ENCODE peak calls at places on chromosomes 12 and 14, in ten cellular contexts. One of them, this sample, is unnamed.

GRCh38 chr14:76011959-76012802 is 26.6 kb downstream of the IFT43 start:
- DNase-seq in epithelial cell of esophagus: no peak
- DNase-seq in activated CD4-positive, alpha-beta T cell treated with anti-CD3 and anti-CD28 coated beads, Interleukin-2, amount 50 U/mL, for 24 hours: no peak
- DNase-seq in RWPE2: no peak
- DNase-seq in cardiac fibroblast: no peak
- DNase-seq in fibroblast of the conjunctiva: no peak
- DNase-seq in stimulated activated effector memory CD8-positive, alpha-beta T cell treated with anti-CD3 and anti-CD28 coated beads, Interleukin-12 subunit alpha, Interleukin-12 subunit beta, amount 100 ng/mL, for 72 hours: no peak
- DNase-seq in upper lobe of right lung: no peak
- DNase-seq in activated T-cell treated with anti-CD3 and anti-CD28 coated beads, Interleukin-2, amount 50 U/mL, for 1 hour: no peak
- DNase-seq in caudate nucleus: no peak
- DNase-seq in this sample: no peak

GRCh38 chr12:58176296-58176869 is 235.0 kb downstream of the ATP23 start:
- DNase-seq in activated T-cell treated with anti-CD3 and anti-CD28 coated beads, Interleukin-2, amount 50 U/mL, for 1 hour: no peak
- DNase-seq in upper lobe of right lung: no peak
- DNase-seq in fibroblast of the conjunctiva: peak
- DNase-seq in activated CD4-positive, alpha-beta T cell treated with anti-CD3 and anti-CD28 coated beads, Interleukin-2, amount 50 U/mL, for 24 hours: no peak
- DNase-seq in stimulated activated effector memory CD8-positive, alpha-beta T cell treated with anti-CD3 and anti-CD28 coated beads, Interleukin-12 subunit alpha, Interleukin-12 subunit beta, amount 100 ng/mL, for 72 hours: no peak
- DNase-seq in caudate nucleus: no peak
- DNase-seq in cardiac fibroblast: peak
- DNase-seq in epithelial cell of esophagus: peak
- DNase-seq in RWPE2: no peak
- DNase-seq in this sample: no peak

GRCh38 chr12:66272650-66273049 is 29.6 kb upstream of the HELB start:
- DNase-seq in fibroblast of the conjunctiva: no peak
- DNase-seq in epithelial cell of esophagus: no peak
- DNase-seq in cardiac fibroblast: no peak
- DNase-seq in upper lobe of right lung: no peak
- DNase-seq in stimulated activated effector memory CD8-positive, alpha-beta T cell treated with anti-CD3 and anti-CD28 coated beads, Interleukin-12 subunit alpha, Interleukin-12 subunit beta, amount 100 ng/mL, for 72 hours: no peak
- DNase-seq in activated CD4-positive, alpha-beta T cell treated with anti-CD3 and anti-CD28 coated beads, Interleukin-2, amount 50 U/mL, for 24 hours: no peak
- DNase-seq in activated T-cell treated with anti-CD3 and anti-CD28 coated beads, Interleukin-2, amount 50 U/mL, for 1 hour: no peak
- DNase-seq in RWPE2: no peak
- DNase-seq in caudate nucleus: no peak
- DNase-seq in this sample: no peak

GRCh38 chr12:106753526-106753925 is 21.0 kb upstream of the RIC8B start:
- DNase-seq in caudate nucleus: no peak
- DNase-seq in activated T-cell treated with anti-CD3 and anti-CD28 coated beads, Interleukin-2, amount 50 U/mL, for 1 hour: peak
- DNase-seq in cardiac fibroblast: no peak
- DNase-seq in activated CD4-positive, alpha-beta T cell treated with anti-CD3 and anti-CD28 coated beads, Interleukin-2, amount 50 U/mL, for 24 hours: peak
- DNase-seq in fibroblast of the conjunctiva: no peak
- DNase-seq in epithelial cell of esophagus: peak
- DNase-seq in stimulated activated effector memory CD8-positive, alpha-beta T cell treated with anti-CD3 and anti-CD28 coated beads, Interleukin-12 subunit alpha, Interleukin-12 subunit beta, amount 100 ng/mL, for 72 hours: peak
- DNase-seq in RWPE2: no peak
- DNase-seq in upper lobe of right lung: no peak
- DNase-seq in this sample: no peak

GRCh38 chr12:129776977-129777667 is 126.7 kb downstream of the TMEM132D start:
- DNase-seq in activated T-cell treated with anti-CD3 and anti-CD28 coated beads, Interleukin-2, amount 50 U/mL, for 1 hour: no peak
- DNase-seq in activated CD4-positive, alpha-beta T cell treated with anti-CD3 and anti-CD28 coated beads, Interleukin-2, amount 50 U/mL, for 24 hours: no peak
- DNase-seq in upper lobe of right lung: no peak
- DNase-seq in epithelial cell of esophagus: no peak
- DNase-seq in RWPE2: no peak
- DNase-seq in fibroblast of the conjunctiva: no peak
- DNase-seq in caudate nucleus: no peak
- DNase-seq in stimulated activated effector memory CD8-positive, alpha-beta T cell treated with anti-CD3 and anti-CD28 coated beads, Interleukin-12 subunit alpha, Interleukin-12 subunit beta, amount 100 ng/mL, for 72 hours: no peak
- DNase-seq in cardiac fibroblast: no peak
- DNase-seq in this sample: no peak

GRCh38 chr14:74062809-74063150 is 21.5 kb downstream of the ALDH6A1 start:
- DNase-seq in cardiac fibroblast: no peak
- DNase-seq in RWPE2: no peak
- DNase-seq in activated CD4-positive, alpha-beta T cell treated with anti-CD3 and anti-CD28 coated beads, Interleukin-2, amount 50 U/mL, for 24 hours: no peak
- DNase-seq in stimulated activated effector memory CD8-positive, alpha-beta T cell treated with anti-CD3 and anti-CD28 coated beads, Interleukin-12 subunit alpha, Interleukin-12 subunit beta, amount 100 ng/mL, for 72 hours: no peak
- DNase-seq in epithelial cell of esophagus: peak
- DNase-seq in caudate nucleus: no peak
- DNase-seq in fibroblast of the conjunctiva: no peak
- DNase-seq in upper lobe of right lung: no peak
- DNase-seq in activated T-cell treated with anti-CD3 and anti-CD28 coated beads, Interleukin-2, amount 50 U/mL, for 1 hour: no peak
- DNase-seq in this sample: no peak

GRCh38 chr14:101520621-101521305 is 40.5 kb upstream of the DIO3 start:
- DNase-seq in stimulated activated effector memory CD8-positive, alpha-beta T cell treated with anti-CD3 and anti-CD28 coated beads, Interleukin-12 subunit alpha, Interleukin-12 subunit beta, amount 100 ng/mL, for 72 hours: no peak
- DNase-seq in caudate nucleus: no peak
- DNase-seq in RWPE2: no peak
- DNase-seq in activated CD4-positive, alpha-beta T cell treated with anti-CD3 and anti-CD28 coated beads, Interleukin-2, amount 50 U/mL, for 24 hours: no peak
- DNase-seq in upper lobe of right lung: no peak
- DNase-seq in fibroblast of the conjunctiva: no peak
- DNase-seq in cardiac fibroblast: no peak
- DNase-seq in epithelial cell of esophagus: no peak
- DNase-seq in activated T-cell treated with anti-CD3 and anti-CD28 coated beads, Interleukin-2, amount 50 U/mL, for 1 hour: no peak
- DNase-seq in this sample: no peak

GRCh38 chr12:45966486-45966885 is 23.9 kb downstream of the SCAF11 start:
- DNase-seq in epithelial cell of esophagus: no peak
- DNase-seq in stimulated activated effector memory CD8-positive, alpha-beta T cell treated with anti-CD3 and anti-CD28 coated beads, Interleukin-12 subunit alpha, Interleukin-12 subunit beta, amount 100 ng/mL, for 72 hours: no peak
- DNase-seq in activated CD4-positive, alpha-beta T cell treated with anti-CD3 and anti-CD28 coated beads, Interleukin-2, amount 50 U/mL, for 24 hours: no peak
- DNase-seq in upper lobe of right lung: no peak
- DNase-seq in cardiac fibroblast: peak
- DNase-seq in activated T-cell treated with anti-CD3 and anti-CD28 coated beads, Interleukin-2, amount 50 U/mL, for 1 hour: no peak
- DNase-seq in RWPE2: no peak
- DNase-seq in caudate nucleus: no peak
- DNase-seq in fibroblast of the conjunctiva: peak
- DNase-seq in this sample: no peak

GRCh38 chr14:48086516-48086915 is 411.1 kb upstream of the MDGA2 start:
- DNase-seq in activated CD4-positive, alpha-beta T cell treated with anti-CD3 and anti-CD28 coated beads, Interleukin-2, amount 50 U/mL, for 24 hours: no peak
- DNase-seq in caudate nucleus: no peak
- DNase-seq in RWPE2: no peak
- DNase-seq in fibroblast of the conjunctiva: no peak
- DNase-seq in upper lobe of right lung: no peak
- DNase-seq in activated T-cell treated with anti-CD3 and anti-CD28 coated beads, Interleukin-2, amount 50 U/mL, for 1 hour: no peak
- DNase-seq in cardiac fibroblast: no peak
- DNase-seq in epithelial cell of esophagus: no peak
- DNase-seq in stimulated activated effector memory CD8-positive, alpha-beta T cell treated with anti-CD3 and anti-CD28 coated beads, Interleukin-12 subunit alpha, Interleukin-12 subunit beta, amount 100 ng/mL, for 72 hours: no peak
- DNase-seq in this sample: no peak

GRCh38 chr12:2842948-2843347 is 8.1 kb upstream of the NRIP2 start:
- DNase-seq in stimulated activated effector memory CD8-positive, alpha-beta T cell treated with anti-CD3 and anti-CD28 coated beads, Interleukin-12 subunit alpha, Interleukin-12 subunit beta, amount 100 ng/mL, for 72 hours: no peak
- DNase-seq in activated CD4-positive, alpha-beta T cell treated with anti-CD3 and anti-CD28 coated beads, Interleukin-2, amount 50 U/mL, for 24 hours: no peak
- DNase-seq in activated T-cell treated with anti-CD3 and anti-CD28 coated beads, Interleukin-2, amount 50 U/mL, for 1 hour: no peak
- DNase-seq in fibroblast of the conjunctiva: no peak
- DNase-seq in upper lobe of right lung: no peak
- DNase-seq in caudate nucleus: no peak
- DNase-seq in cardiac fibroblast: no peak
- DNase-seq in epithelial cell of esophagus: no peak
- DNase-seq in RWPE2: no peak
- DNase-seq in this sample: no peak

GRCh38 chr14:65255029-65255545 is 152.8 kb upstream of the MAX start:
- DNase-seq in fibroblast of the conjunctiva: no peak
- DNase-seq in activated CD4-positive, alpha-beta T cell treated with anti-CD3 and anti-CD28 coated beads, Interleukin-2, amount 50 U/mL, for 24 hours: no peak
- DNase-seq in upper lobe of right lung: no peak
- DNase-seq in caudate nucleus: no peak
- DNase-seq in activated T-cell treated with anti-CD3 and anti-CD28 coated beads, Interleukin-2, amount 50 U/mL, for 1 hour: no peak
- DNase-seq in RWPE2: no peak
- DNase-seq in epithelial cell of esophagus: peak
- DNase-seq in cardiac fibroblast: peak
- DNase-seq in stimulated activated effector memory CD8-positive, alpha-beta T cell treated with anti-CD3 and anti-CD28 coated beads, Interleukin-12 subunit alpha, Interleukin-12 subunit beta, amount 100 ng/mL, for 72 hours: no peak
- DNase-seq in this sample: no peak

GRCh38 chr12:8011331-8011730 is 21.2 kb upstream of the FOXJ2 start:
- DNase-seq in RWPE2: no peak
- DNase-seq in activated T-cell treated with anti-CD3 and anti-CD28 coated beads, Interleukin-2, amount 50 U/mL, for 1 hour: no peak
- DNase-seq in stimulated activated effector memory CD8-positive, alpha-beta T cell treated with anti-CD3 and anti-CD28 coated beads, Interleukin-12 subunit alpha, Interleukin-12 subunit beta, amount 100 ng/mL, for 72 hours: no peak
- DNase-seq in caudate nucleus: no peak
- DNase-seq in fibroblast of the conjunctiva: no peak
- DNase-seq in cardiac fibroblast: no peak
- DNase-seq in activated CD4-positive, alpha-beta T cell treated with anti-CD3 and anti-CD28 coated beads, Interleukin-2, amount 50 U/mL, for 24 hours: no peak
- DNase-seq in epithelial cell of esophagus: peak
- DNase-seq in upper lobe of right lung: no peak
- DNase-seq in this sample: no peak

GRCh38 chr12:49646331-49646830 is 23.0 kb downstream of the PRPF40B start:
- DNase-seq in epithelial cell of esophagus: no peak
- DNase-seq in activated CD4-positive, alpha-beta T cell treated with anti-CD3 and anti-CD28 coated beads, Interleukin-2, amount 50 U/mL, for 24 hours: no peak
- DNase-seq in upper lobe of right lung: no peak
- DNase-seq in cardiac fibroblast: no peak
- DNase-seq in activated T-cell treated with anti-CD3 and anti-CD28 coated beads, Interleukin-2, amount 50 U/mL, for 1 hour: no peak
- DNase-seq in fibroblast of the conjunctiva: no peak
- DNase-seq in RWPE2: no peak
- DNase-seq in caudate nucleus: no peak
- DNase-seq in stimulated activated effector memory CD8-positive, alpha-beta T cell treated with anti-CD3 and anti-CD28 coated beads, Interleukin-12 subunit alpha, Interleukin-12 subunit beta, amount 100 ng/mL, for 72 hours: no peak
- DNase-seq in this sample: no peak

GRCh38 chr12:128844031-128844635 is 9.1 kb upstream of the GLT1D1 start:
- DNase-seq in upper lobe of right lung: no peak
- DNase-seq in activated T-cell treated with anti-CD3 and anti-CD28 coated beads, Interleukin-2, amount 50 U/mL, for 1 hour: no peak
- DNase-seq in caudate nucleus: no peak
- DNase-seq in epithelial cell of esophagus: no peak
- DNase-seq in activated CD4-positive, alpha-beta T cell treated with anti-CD3 and anti-CD28 coated beads, Interleukin-2, amount 50 U/mL, for 24 hours: no peak
- DNase-seq in RWPE2: no peak
- DNase-seq in fibroblast of the conjunctiva: no peak
- DNase-seq in cardiac fibroblast: no peak
- DNase-seq in stimulated activated effector memory CD8-positive, alpha-beta T cell treated with anti-CD3 and anti-CD28 coated beads, Interleukin-12 subunit alpha, Interleukin-12 subunit beta, amount 100 ng/mL, for 72 hours: no peak
- DNase-seq in this sample: no peak

GRCh38 chr14:101239065-101239464 is 322.2 kb upstream of the DIO3 start:
- DNase-seq in epithelial cell of esophagus: no peak
- DNase-seq in cardiac fibroblast: no peak
- DNase-seq in upper lobe of right lung: no peak
- DNase-seq in stimulated activated effector memory CD8-positive, alpha-beta T cell treated with anti-CD3 and anti-CD28 coated beads, Interleukin-12 subunit alpha, Interleukin-12 subunit beta, amount 100 ng/mL, for 72 hours: no peak
- DNase-seq in activated T-cell treated with anti-CD3 and anti-CD28 coated beads, Interleukin-2, amount 50 U/mL, for 1 hour: no peak
- DNase-seq in RWPE2: no peak
- DNase-seq in fibroblast of the conjunctiva: no peak
- DNase-seq in caudate nucleus: no peak
- DNase-seq in activated CD4-positive, alpha-beta T cell treated with anti-CD3 and anti-CD28 coated beads, Interleukin-2, amount 50 U/mL, for 24 hours: no peak
- DNase-seq in this sample: no peak

GRCh38 chr14:76862546-76863282 is 36.5 kb downstream of the LRRC74A start:
- DNase-seq in cardiac fibroblast: no peak
- DNase-seq in epithelial cell of esophagus: no peak
- DNase-seq in activated T-cell treated with anti-CD3 and anti-CD28 coated beads, Interleukin-2, amount 50 U/mL, for 1 hour: no peak
- DNase-seq in caudate nucleus: no peak
- DNase-seq in stimulated activated effector memory CD8-positive, alpha-beta T cell treated with anti-CD3 and anti-CD28 coated beads, Interleukin-12 subunit alpha, Interleukin-12 subunit beta, amount 100 ng/mL, for 72 hours: no peak
- DNase-seq in upper lobe of right lung: no peak
- DNase-seq in RWPE2: no peak
- DNase-seq in fibroblast of the conjunctiva: no peak
- DNase-seq in activated CD4-positive, alpha-beta T cell treated with anti-CD3 and anti-CD28 coated beads, Interleukin-2, amount 50 U/mL, for 24 hours: no peak
- DNase-seq in this sample: no peak

GRCh38 chr12:52222692-52223091 is 10.4 kb upstream of the KRT7 start:
- DNase-seq in cardiac fibroblast: no peak
- DNase-seq in RWPE2: peak
- DNase-seq in epithelial cell of esophagus: no peak
- DNase-seq in activated CD4-positive, alpha-beta T cell treated with anti-CD3 and anti-CD28 coated beads, Interleukin-2, amount 50 U/mL, for 24 hours: no peak
- DNase-seq in fibroblast of the conjunctiva: no peak
- DNase-seq in activated T-cell treated with anti-CD3 and anti-CD28 coated beads, Interleukin-2, amount 50 U/mL, for 1 hour: peak
- DNase-seq in stimulated activated effector memory CD8-positive, alpha-beta T cell treated with anti-CD3 and anti-CD28 coated beads, Interleukin-12 subunit alpha, Interleukin-12 subunit beta, amount 100 ng/mL, for 72 hours: no peak
- DNase-seq in upper lobe of right lung: no peak
- DNase-seq in caudate nucleus: no peak
- DNase-seq in this sample: no peak

GRCh38 chr12:90970911-90971310 is 15.9 kb upstream of the CCER1 start:
- DNase-seq in cardiac fibroblast: no peak
- DNase-seq in caudate nucleus: no peak
- DNase-seq in activated CD4-positive, alpha-beta T cell treated with anti-CD3 and anti-CD28 coated beads, Interleukin-2, amount 50 U/mL, for 24 hours: no peak
- DNase-seq in fibroblast of the conjunctiva: no peak
- DNase-seq in stimulated activated effector memory CD8-positive, alpha-beta T cell treated with anti-CD3 and anti-CD28 coated beads, Interleukin-12 subunit alpha, Interleukin-12 subunit beta, amount 100 ng/mL, for 72 hours: no peak
- DNase-seq in upper lobe of right lung: no peak
- DNase-seq in activated T-cell treated with anti-CD3 and anti-CD28 coated beads, Interleukin-2, amount 50 U/mL, for 1 hour: no peak
- DNase-seq in RWPE2: no peak
- DNase-seq in epithelial cell of esophagus: no peak
- DNase-seq in this sample: no peak

GRCh38 chr12:52496054-52496453 is 3.0 kb upstream of the KRT6A start:
- DNase-seq in caudate nucleus: no peak
- DNase-seq in RWPE2: no peak
- DNase-seq in upper lobe of right lung: no peak
- DNase-seq in activated T-cell treated with anti-CD3 and anti-CD28 coated beads, Interleukin-2, amount 50 U/mL, for 1 hour: no peak
- DNase-seq in epithelial cell of esophagus: no peak
- DNase-seq in fibroblast of the conjunctiva: no peak
- DNase-seq in stimulated activated effector memory CD8-positive, alpha-beta T cell treated with anti-CD3 and anti-CD28 coated beads, Interleukin-12 subunit alpha, Interleukin-12 subunit beta, amount 100 ng/mL, for 72 hours: no peak
- DNase-seq in activated CD4-positive, alpha-beta T cell treated with anti-CD3 and anti-CD28 coated beads, Interleukin-2, amount 50 U/mL, for 24 hours: no peak
- DNase-seq in cardiac fibroblast: no peak
- DNase-seq in this sample: no peak

GRCh38 chr14:69665596-69665995 is 54.2 kb downstream of the SUSD6 start:
- DNase-seq in caudate nucleus: no peak
- DNase-seq in activated CD4-positive, alpha-beta T cell treated with anti-CD3 and anti-CD28 coated beads, Interleukin-2, amount 50 U/mL, for 24 hours: no peak
- DNase-seq in stimulated activated effector memory CD8-positive, alpha-beta T cell treated with anti-CD3 and anti-CD28 coated beads, Interleukin-12 subunit alpha, Interleukin-12 subunit beta, amount 100 ng/mL, for 72 hours: no peak
- DNase-seq in fibroblast of the conjunctiva: no peak
- DNase-seq in activated T-cell treated with anti-CD3 and anti-CD28 coated beads, Interleukin-2, amount 50 U/mL, for 1 hour: no peak
- DNase-seq in RWPE2: no peak
- DNase-seq in upper lobe of right lung: no peak
- DNase-seq in epithelial cell of esophagus: no peak
- DNase-seq in cardiac fibroblast: no peak
- DNase-seq in this sample: no peak

This sample was measured in skeletal muscle cell.